ENCODE peak calls at places on chromosomes 4 and X, in five cellular contexts. V is right lobe of liver, U is endothelial cell, A is suprapubic skin, W is BJ. X is an unnamed sample.

GRCh38 chrX:119647552-119648420 is 41.6 kb upstream of the NKRF start:
- DNase-seq in V (no peak), U (no peak), A (no peak), W (no peak), X (peak)

GRCh38 chr4:78749972-78750727 is 26.0 kb upstream of the BMP2K start:
- DNase-seq in V (no peak), U (no peak), A (no peak), W (no peak), X (no peak)

GRCh38 chr4:136103616-136104015 is 1428.7 kb downstream of the PCDH18 start:
- DNase-seq in V (no peak), U (no peak), A (no peak), W (no peak), X (no peak)

GRCh38 chr4:99038213-99038612 is 42.7 kb downstream of the METAP1 start:
- DNase-seq in V (no peak), U (no peak), A (no peak), W (no peak), X (no peak)

GRCh38 chr4:56976878-56977320 is 507 bp downstream of the NOA1 start:
- DNase-seq in V (peak), U (no peak), A (peak), W (no peak), X (peak)

GRCh38 chrX:15334561-15334960 is 762 bp downstream of the PIGA start:
- DNase-seq in V (no peak), U (no peak), A (no peak), W (no peak), X (peak)

GRCh38 chr4:148112231-148112982 is 329.8 kb downstream of the NR3C2 start:
- DNase-seq in V (no peak), U (no peak), A (no peak), W (peak), X (no peak)

GRCh38 chrX:130885996-130886395 is 17.0 kb downstream of the ENOX2 start:
- DNase-seq in V (no peak), U (no peak), A (no peak), W (no peak), X (no peak)

GRCh38 chr4:88033309-88033708 is 25.9 kb downstream of the PKD2 start:
- DNase-seq in V (no peak), U (peak), A (no peak), W (no peak), X (peak)

GRCh38 chr4:29900336-29900735 is 819.8 kb upstream of the PCDH7 start:
- DNase-seq in V (no peak), U (no peak), A (no peak), W (no peak), X (no peak)

GRCh38 chrX:11429543-11430085 is 136.4 kb downstream of the AMELX start:
- DNase-seq in V (no peak), U (no peak), A (no peak), W (no peak), X (no peak)

GRCh38 chr4:19009886-19010285 is 988.3 kb upstream of the LCORL start:
- DNase-seq in V (no peak), U (no peak), A (no peak), W (no peak), X (no peak)

GRCh38 chrX:40734956-40735317 is 405 bp downstream of the MED14 start:
- DNase-seq in V (no peak), U (no peak), A (no peak), W (no peak), X (peak)

GRCh38 chr4:52192697-52193096 is 141.6 kb downstream of the SPATA18 start:
- DNase-seq in V (no peak), U (no peak), A (no peak), W (no peak), X (no peak)
- TF ChIP-seq CTCF in V (no peak), U (no peak), A (no peak), W (no peak), X (no peak)

GRCh38 chr4:89486042-89486441 is 178.4 kb upstream of the GPRIN3 start:
- DNase-seq in V (no peak), U (no peak), A (no peak), W (no peak), X (no peak)
- TF ChIP-seq CTCF in V (peak), U (no peak), A (no peak), W (peak), X (no peak)

DNA sequence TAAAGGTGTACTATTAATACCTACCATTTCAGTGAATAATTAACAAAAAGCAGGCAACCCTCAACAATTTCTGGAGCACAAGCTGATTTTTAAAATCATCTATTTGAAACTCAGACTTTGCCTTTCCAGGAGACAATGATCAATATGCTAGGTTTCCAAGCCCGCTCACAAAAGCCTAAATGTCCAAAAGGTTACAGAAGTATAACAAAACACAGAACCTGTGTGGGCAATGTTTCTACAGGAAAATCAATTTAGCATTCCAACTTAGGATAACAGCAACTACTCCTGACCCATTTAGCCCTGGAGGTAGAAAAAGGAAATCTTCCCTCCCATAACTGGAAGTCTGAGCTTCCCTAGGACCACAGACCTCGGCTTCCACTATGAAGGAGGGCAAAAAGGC is 3.9 kb downstream of the TAB3 start:
- DNase-seq in V (no peak), U (no peak), A (no peak), W (no peak), X (no peak)
- TF ChIP-seq CTCF in V (no peak), U (no peak), A (no peak), W (no peak), X (no peak)

GRCh38 chrX:52368368-52369055 is at the start of gene XAGE2:
- DNase-seq in V (no peak), U (no peak), A (no peak), W (no peak), X (no peak)

GRCh38 chrX:52359614-52360232 is 9.1 kb upstream of the XAGE2 start:
- DNase-seq in V (no peak), U (no peak), A (no peak), W (no peak), X (no peak)

GRCh38 chrX:52363247-52363883 is 5.5 kb upstream of the XAGE2 start:
- DNase-seq in V (no peak), U (peak), A (no peak), W (no peak), X (no peak)
- TF ChIP-seq CTCF in V (no peak), U (no peak), A (no peak), W (peak), X (no peak)

GRCh38 chr4:90081432-90082195 is 45.6 kb upstream of the CCSER1 start:
- DNase-seq in V (no peak), U (no peak), A (no peak), W (no peak), X (no peak)
- TF ChIP-seq CTCF in V (no peak), U (no peak), A (no peak), W (no peak), X (no peak)